ENCODE peak calls at places on chromosomes 12 and 14, in five cellular contexts. Z is iris pigment epithelial cell, X is glutamatergic neuron, F is lower leg skin, O is natural killer cell. S is an unnamed sample.

GRCh38 chr14:102659797-102660196 is 67.3 kb downstream of the RCOR1 start:
- DNase-seq in Z (peak), X (no peak), F (no peak), O (no peak), S (no peak)

GRCh38 chr12:92133795-92134637 is 11.6 kb downstream of the BTG1 start:
- DNase-seq in Z (no peak), X (no peak), F (no peak), O (no peak), S (no peak)

GRCh38 chr12:47602330-47602729 is 103.5 kb downstream of the RPAP3 start:
- DNase-seq in Z (peak), X (no peak), F (no peak), O (no peak), S (no peak)

GRCh38 chr12:101076940-101077351 is 133.1 kb downstream of the SLC5A8 start:
- DNase-seq in Z (no peak), X (no peak), F (no peak), O (no peak), S (no peak)

GRCh38 chr14:58783801-58784511 is 146.2 kb downstream of the DACT1 start:
- DNase-seq in Z (no peak), X (no peak), F (no peak), O (no peak), S (no peak)

GRCh38 chr14:68018598-68018997 is 199.0 kb downstream of the RAD51B start:
- DNase-seq in Z (no peak), X (no peak), F (no peak), O (no peak), S (no peak)

GRCh38 chr14:74614508-74615495 is 2.8 kb upstream of the LTBP2 start:
- DNase-seq in Z (no peak), X (no peak), F (no peak), O (no peak), S (no peak)

GRCh38 chr12:27428466-27428865 is 18.1 kb upstream of the SMCO2 start:
- DNase-seq in Z (no peak), X (no peak), F (no peak), O (no peak), S (no peak)

GRCh38 chr14:99426265-99426664 is 54.4 kb downstream of the SETD3 start:
- DNase-seq in Z (no peak), X (no peak), F (no peak), O (no peak), S (no peak)

GRCh38 chr12:119938049-119938667 is 50.9 kb upstream of the BICDL1 start:
- DNase-seq in Z (peak), X (peak), F (peak), O (peak), S (peak)

GRCh38 chr12:103955811-103956514 is 9.7 kb upstream of the TDG start:
- DNase-seq in Z (peak), X (no peak), F (no peak), O (no peak), S (no peak)

GRCh38 chr14:99981806-99982205 is 83.4 kb upstream of the EVL start:
- DNase-seq in Z (no peak), X (no peak), F (no peak), O (no peak), S (no peak)